ENCODE peak calls at places on chromosomes 16 and 17, in six cellular contexts. Z, C, J, U, Y and N are unnamed samples.

GRCh38 chr17:40791808-40792436 is 7.8 kb downstream of the KRT28 start:
- DNase-seq in Y (peak; percentile 31), J (no peak), C (peak; percentile 68), Z (no peak), U (no peak), N (no peak)

GRCh38 chr16:64083428-64084129 is 1038.3 kb downstream of the CDH11 start:
- DNase-seq in C (no peak), Y (no peak), J (no peak), U (no peak), Z (no peak), N (no peak)

GRCh38 chr17:49545007-49545660 is 30.5 kb upstream of the NXPH3 start:
- DNase-seq in Z (no peak), U (no peak), J (no peak), C (no peak), Y (no peak), N (no peak)

GRCh38 chr16:4612977-4613635 is 1.6 kb downstream of the UBALD1 start:
- DNase-seq in Y (no peak), J (no peak), C (no peak), U (no peak), Z (no peak), N (no peak)

GRCh38 chr16:4216631-4217030 is 25.2 kb downstream of the SRL start:
- DNase-seq in U (no peak), Z (no peak), Y (no peak), J (no peak), C (peak; percentile 19), N (no peak)

GRCh38 chr16:54176376-54176901 is 110.1 kb downstream of the IRX3 start:
- DNase-seq in C (peak; percentile 25), Y (no peak), J (no peak), Z (no peak), U (no peak), N (no peak)

GRCh38 chr16:23704772-23705516 is 8.1 kb downstream of the ERN2 start:
- DNase-seq in Y (no peak), J (no peak), Z (no peak), C (no peak), U (no peak), N (no peak)

GRCh38 chr16:81071816-81072215 is 5.2 kb downstream of the C16orf46 start:
- DNase-seq in C (peak; percentile 28), Y (no peak), Z (no peak), U (no peak), J (no peak), N (no peak)

GRCh38 chr16:69619514-69619913 is 53.7 kb downstream of the NFAT5 start:
- DNase-seq in C (peak; percentile 40), Y (no peak), Z (no peak), J (no peak), U (no peak), N (no peak)

GRCh38 chr17:20184977-20185619 is 175.9 kb downstream of the SPECC1 start:
- DNase-seq in Y (no peak), C (no peak), Z (no peak), J (no peak), U (no peak), N (no peak)

GRCh38 chr17:79804856-79805696 is 8.2 kb upstream of the CBX8 start:
- DNase-seq in Y (no peak), C (no peak), U (no peak), Z (no peak), J (no peak), N (no peak)
- H3K4me3 ChIP-seq in Y (no peak overlapping the region), C (no peak overlapping the region), U (no peak overlapping the region), Z (no peak overlapping the region), J (no peak overlapping the region), N (no peak overlapping the region)

GRCh38 chr17:63914471-63914870 is 3.4 kb upstream of the CSHL1 start:
- DNase-seq in J (no peak), Y (no peak), Z (no peak), C (no peak), U (no peak), N (no peak)

GRCh38 chr17:63919311-63919723 is 678 bp upstream of the GH1 start:
- DNase-seq in Y (peak; percentile 67), J (peak; percentile 7), Z (peak; percentile 81), U (peak; percentile 48), C (peak; percentile 75), N (peak; percentile 81)

GRCh38 chr17:63917646-63918045 is 993 bp downstream of the GH1 start:
- DNase-seq in Z (no peak), C (no peak), U (no peak), J (no peak), Y (no peak), N (no peak)

GRCh38 chr17:63916566-63917185 is 2.0 kb downstream of the GH1 start:
- DNase-seq in J (no peak), C (no peak), Y (no peak), U (no peak), Z (no peak), N (no peak)

GRCh38 chr17:63918305-63918704 is 334 bp downstream of the GH1 start:
- DNase-seq in J (no peak), Y (no peak), U (no peak), Z (no peak), C (no peak), N (no peak)
- H3K4me3 ChIP-seq in J (no peak overlapping the region), Y (no peak overlapping the region), U (no peak overlapping the region), Z (no peak overlapping the region), C (no peak overlapping the region), N (no peak overlapping the region)

GRCh38 chr16:56635441-56635967 is 3.0 kb upstream of the MT1A start:
- DNase-seq in U (no peak), C (no peak), Y (no peak), Z (no peak), J (no peak), N (no peak)

GRCh38 chr16:56633535-56633934 is 1.1 kb downstream of the MT1M start:
- DNase-seq in J (no peak), U (no peak), Y (no peak), Z (no peak), C (no peak), N (no peak)

GRCh38 chr16:56636616-56637413 is 1.7 kb upstream of the MT1A start:
- DNase-seq in Y (no peak), Z (no peak), J (no peak), U (no peak), C (no peak), N (no peak)

GRCh38 chr16:56632848-56633365 is 448 bp downstream of the MT1M start:
- DNase-seq in Y (no peak), C (no peak), Z (no peak), U (no peak), J (no peak), N (no peak)

GRCh38 chr16:56634715-56635440 is 2.4 kb downstream of the MT1M start:
- DNase-seq in Z (no peak), J (no peak), Y (no peak), U (no peak), C (no peak), N (no peak)
- H3K4me3 ChIP-seq in Z (no peak overlapping the region), J (no peak overlapping the region), Y (no peak overlapping the region), U (no peak overlapping the region), C (peak overlapping the region; percentile 45), N (no peak overlapping the region)

GRCh38 chr17:46099865-46100264 is 93.4 kb downstream of the KANSL1 start:
- DNase-seq in Z (no peak), C (no peak), Y (no peak), U (no peak), J (no peak), N (no peak)

GRCh38 chr17:46092996-46093395 is 93.9 kb downstream of the STH start:
- DNase-seq in U (no peak), C (no peak), Y (no peak), Z (no peak), J (no peak), N (no peak)

GRCh38 chr17:46097497-46097896 is 95.7 kb downstream of the KANSL1 start:
- DNase-seq in Z (no peak), Y (no peak), J (no peak), U (no peak), C (peak; percentile 52), N (no peak)
- H3K4me3 ChIP-seq in Z (no peak overlapping the region), Y (no peak overlapping the region), J (no peak overlapping the region), U (no peak overlapping the region), C (no peak overlapping the region), N (no peak overlapping the region)